ENCODE peak calls at places on chromosome 2, in four cellular contexts. G, C, D and V are unnamed samples.

GRCh38 chr2:212274215-212274614 is 264.4 kb downstream of the ERBB4 start:
- DNase-seq in G (no peak), C (no peak), D (no peak), V (no peak)

GRCh38 chr2:60337142-60337497 is 216.3 kb downstream of the BCL11A start:
- DNase-seq in G (peak), C (no peak), D (no peak), V (peak)

GRCh38 chr2:215847718-215848117 is 165.6 kb downstream of the MREG start:
- DNase-seq in G (no peak), C (no peak), D (no peak), V (no peak)

GRCh38 chr2:165469417-165469816 is at the start of gene CSRNP3:
- DNase-seq in G (no peak), C (no peak), D (peak), V (peak)

GRCh38 chr2:197145471-197146056 is 165.0 kb downstream of the ANKRD44 start:
- DNase-seq in G (no peak), C (no peak), D (no peak), V (no peak)

GRCh38 chr2:29196792-29197788 is 81.9 kb downstream of the CLIP4 start:
- DNase-seq in G (peak), C (peak), D (peak), V (peak)

GRCh38 chr2:60359569-60359968 is 193.9 kb downstream of the BCL11A start:
- DNase-seq in G (no peak), C (no peak), D (no peak), V (no peak)

GRCh38 chr2:174699993-174700766 is 64.1 kb downstream of the CHRNA1 start:
- DNase-seq in G (peak), C (no peak), D (peak), V (no peak)

GRCh38 chr2:88055049-88055435 is 541 bp downstream of the KRCC1 start:
- DNase-seq in G (peak), C (no peak), D (peak), V (no peak)

GRCh38 chr2:101679037-101679726 is 18.3 kb upstream of the MAP4K4 start:
- DNase-seq in G (no peak), C (no peak), D (no peak), V (no peak)

GRCh38 chr2:182672471-182673165 is 43.4 kb upstream of the DNAJC10 start:
- DNase-seq in G (no peak), C (no peak), D (no peak), V (no peak)

GRCh38 chr2:127455566-127456493 is 37.6 kb downstream of the PROC start:
- DNase-seq in G (no peak), C (no peak), D (no peak), V (peak)

GRCh38 chr2:31704561-31705212 is 123.9 kb upstream of the SRD5A2 start:
- DNase-seq in G (no peak), C (no peak), D (no peak), V (no peak)
- TF ChIP-seq TEAD4 in G (no peak), C (no peak), D (no peak), V (no peak)

GRCh38 chr2:168130302-168130701 is 117.1 kb downstream of the STK39 start:
- DNase-seq in G (no peak), C (no peak), D (no peak), V (no peak)
- TF ChIP-seq TEAD4 in G (no peak), C (no peak), D (no peak), V (no peak)

GRCh38 chr2:143732076-143732475 is 602.9 kb downstream of the ARHGAP15 start:
- DNase-seq in G (no peak), C (no peak), D (no peak), V (no peak)
- TF ChIP-seq TEAD4 in G (no peak), C (no peak), D (no peak), V (no peak)

DNA sequence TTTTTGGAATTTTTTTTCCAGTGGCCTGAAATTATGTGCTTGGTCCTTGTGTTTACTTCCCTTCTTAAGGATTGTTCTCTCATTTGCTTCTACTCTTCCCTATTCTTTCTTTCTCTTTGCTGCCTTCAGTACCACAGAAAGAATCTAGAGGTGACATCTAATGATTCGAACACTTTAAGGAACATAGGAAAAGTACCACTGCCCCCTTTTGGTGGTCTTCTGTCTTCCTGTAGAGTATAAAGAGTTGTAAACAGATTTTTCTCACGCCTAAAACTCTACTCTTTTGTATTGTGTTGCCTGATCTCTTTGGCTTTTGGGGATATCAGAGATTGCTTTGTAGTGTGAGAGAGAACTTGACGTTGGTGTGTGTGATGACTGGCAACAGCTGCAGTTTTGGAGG is 7.0 kb upstream of the SCTR start:
- DNase-seq in G (no peak), C (no peak), D (no peak), V (no peak)
- TF ChIP-seq TEAD4 in G (no peak), C (no peak), D (no peak), V (no peak)

GRCh38 chr2:218831378-218831990 is at the start of gene PRKAG3:
- DNase-seq in G (no peak), C (no peak), D (no peak), V (no peak)
- TF ChIP-seq TEAD4 in G (no peak), C (no peak), D (no peak), V (no peak)

GRCh38 chr2:18208956-18209355 is 330.5 kb downstream of the KCNS3 start:
- DNase-seq in G (no peak), C (no peak), D (no peak), V (no peak)
- TF ChIP-seq TEAD4 in G (no peak), C (no peak), D (no peak), V (no peak)

DNA sequence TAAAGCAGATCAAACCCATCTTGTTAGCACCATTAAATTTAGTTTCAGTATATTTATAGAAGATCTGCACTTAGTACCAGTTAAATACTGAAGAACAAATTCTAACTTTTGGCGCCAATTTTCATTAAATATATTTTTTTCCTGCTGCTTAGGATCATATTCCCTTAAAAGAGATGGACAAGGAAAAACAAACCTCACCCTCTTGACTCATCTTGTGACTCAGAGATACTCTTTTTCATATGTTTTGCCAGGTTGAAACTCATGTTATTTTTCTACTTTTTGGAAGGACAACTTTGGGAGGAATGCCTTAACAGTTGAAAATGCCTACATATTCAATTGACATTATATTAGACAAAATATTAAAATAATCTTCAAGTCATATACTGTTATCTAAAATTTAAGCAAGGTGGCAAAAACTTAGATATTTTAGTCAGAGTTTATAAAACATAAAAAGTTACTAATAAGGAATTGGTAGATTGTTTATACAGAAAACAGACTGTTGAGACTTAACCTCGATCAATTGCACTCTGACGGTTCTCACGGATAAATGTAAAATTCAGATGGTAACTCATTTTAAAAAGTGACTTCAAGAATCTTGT is 36.2 kb downstream of the PNO1 start:
- DNase-seq in G (no peak), C (no peak), D (no peak), V (no peak)
- TF ChIP-seq TEAD4 in G (no peak), C (no peak), D (no peak), V (no peak)

DNA sequence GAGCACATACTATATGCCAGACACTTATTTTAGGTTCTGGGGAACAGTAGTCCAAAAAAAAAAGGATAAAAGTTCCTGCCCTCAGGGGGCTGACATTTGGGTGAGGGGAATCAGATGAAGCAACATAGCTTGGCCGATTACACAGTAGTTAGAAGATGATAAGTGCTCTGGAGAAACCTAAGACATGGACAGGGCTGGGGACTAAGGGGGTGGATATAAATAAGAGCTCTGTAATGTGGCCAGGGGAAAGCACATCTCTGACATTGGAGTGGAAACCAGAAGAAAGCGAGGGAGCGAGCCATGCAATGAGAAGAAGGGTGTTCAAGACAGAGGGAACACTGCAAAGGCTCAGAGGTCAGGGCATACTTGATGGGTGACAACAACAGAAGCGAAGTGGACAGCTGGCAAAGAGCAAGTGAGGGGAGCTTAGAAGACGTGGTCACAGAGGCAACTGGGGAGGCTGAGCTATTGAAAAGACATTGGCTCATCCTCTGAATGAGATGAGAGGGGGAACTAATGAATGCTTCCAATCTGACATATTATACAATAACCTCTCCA is 11.4 kb downstream of the TMEM182 start:
- DNase-seq in G (no peak), C (no peak), D (no peak), V (no peak)
- TF ChIP-seq TEAD4 in G (no peak), C (no peak), D (no peak), V (no peak)

DNA sequence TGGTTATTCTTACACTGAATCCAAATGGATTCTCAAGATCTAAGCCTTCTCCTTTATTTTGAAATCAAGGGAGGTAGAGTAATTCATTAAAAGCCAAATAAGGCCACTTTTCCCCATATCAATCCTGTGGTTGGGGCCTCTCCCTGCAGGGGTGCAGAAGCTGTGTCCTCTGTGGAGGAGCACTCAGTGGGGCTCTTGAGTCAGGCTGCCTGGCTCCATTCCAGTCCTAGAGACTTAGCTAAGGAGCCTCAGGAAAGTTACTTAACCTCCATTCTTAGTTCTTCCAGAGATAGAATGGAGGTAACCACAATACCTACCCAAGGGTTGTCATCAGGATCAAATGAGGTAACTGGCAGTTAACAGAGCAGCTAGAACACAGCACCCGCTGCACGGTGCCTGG is 564.3 kb downstream of the CMPK2 start:
- DNase-seq in G (no peak), C (no peak), D (no peak), V (no peak)
- TF ChIP-seq TEAD4 in G (no peak), C (no peak), D (no peak), V (no peak)

GRCh38 chr2:68284896-68285295 is 32.6 kb upstream of the PPP3R1 start:
- DNase-seq in G (no peak), C (no peak), D (peak), V (no peak)
- TF ChIP-seq TEAD4 in G (no peak), C (no peak), D (no peak), V (no peak)